ENCODE peak calls at places on chromosomes 13 and 19, in seven cellular contexts. B is ovary, Z is SJCRH30, F is iPS DF 6.9, P is uterus, L is PC-3, T is suprapubic skin. J is an unnamed sample.

GRCh38 chr19:30557212-30557611 is 185.0 kb downstream of the ZNF536 start:
- DNase-seq in T (no peak), Z (peak; percentile 31), L (peak; percentile 21), B (no peak), P (no peak), F (no peak), J (no peak)

GRCh38 chr19:3357362-3357730 is 9.0 kb upstream of the NFIC start:
- DNase-seq in F (no peak), B (no peak), L (no peak), T (no peak), Z (no peak), P (no peak), J (no peak)

GRCh38 chr19:38509027-38509426 is 75.5 kb downstream of the RYR1 start:
- DNase-seq in L (no peak), Z (no peak), F (no peak), P (no peak), B (no peak), T (no peak), J (no peak)

GRCh38 chr13:33543631-33544030 is 258.1 kb upstream of the STARD13 start:
- DNase-seq in T (no peak), F (no peak), P (no peak), L (peak; percentile 8), Z (no peak), B (no peak), J (no peak)

GRCh38 chr13:33624253-33624652 is 193.7 kb upstream of the RFC3 start:
- DNase-seq in Z (no peak), B (no peak), T (no peak), L (no peak), F (no peak), P (no peak), J (no peak)

GRCh38 chr13:40181203-40181845 is 485.1 kb downstream of the FOXO1 start:
- DNase-seq in B (no peak), P (no peak), F (no peak), L (peak; percentile 44), Z (no peak), T (no peak), J (no peak)

GRCh38 chr19:17234911-17235617 is 9.0 kb downstream of the OCEL1 start:
- DNase-seq in P (peak; percentile 70), B (no peak), L (peak; percentile 46), T (no peak), Z (no peak), F (no peak), J (no peak)

GRCh38 chr13:109778102-109778542 is 8.3 kb downstream of the IRS2 start:
- DNase-seq in L (peak; percentile 56), F (no peak), T (no peak), P (no peak), Z (no peak), B (no peak), J (peak; percentile 64)

GRCh38 chr13:50731400-50731799 is 112.1 kb downstream of the DLEU7 start:
- DNase-seq in P (no peak), B (no peak), Z (no peak), L (no peak), F (no peak), T (no peak), J (peak; percentile 93)

GRCh38 chr19:35110974-35111373 is 4.6 kb upstream of the FXYD3 start:
- DNase-seq in L (no peak), B (no peak), F (no peak), Z (no peak), P (no peak), T (no peak), J (no peak)
- H3K27me3 ChIP-seq in L (no peaks in the 10 kb centered on the region), B (no peaks in the 10 kb centered on the region), F (no peaks in the 10 kb centered on the region), Z (no peaks in the 10 kb centered on the region), P (no peaks in the 10 kb centered on the region), T (no peaks in the 10 kb centered on the region), J (no peaks in the 10 kb centered on the region)

DNA sequence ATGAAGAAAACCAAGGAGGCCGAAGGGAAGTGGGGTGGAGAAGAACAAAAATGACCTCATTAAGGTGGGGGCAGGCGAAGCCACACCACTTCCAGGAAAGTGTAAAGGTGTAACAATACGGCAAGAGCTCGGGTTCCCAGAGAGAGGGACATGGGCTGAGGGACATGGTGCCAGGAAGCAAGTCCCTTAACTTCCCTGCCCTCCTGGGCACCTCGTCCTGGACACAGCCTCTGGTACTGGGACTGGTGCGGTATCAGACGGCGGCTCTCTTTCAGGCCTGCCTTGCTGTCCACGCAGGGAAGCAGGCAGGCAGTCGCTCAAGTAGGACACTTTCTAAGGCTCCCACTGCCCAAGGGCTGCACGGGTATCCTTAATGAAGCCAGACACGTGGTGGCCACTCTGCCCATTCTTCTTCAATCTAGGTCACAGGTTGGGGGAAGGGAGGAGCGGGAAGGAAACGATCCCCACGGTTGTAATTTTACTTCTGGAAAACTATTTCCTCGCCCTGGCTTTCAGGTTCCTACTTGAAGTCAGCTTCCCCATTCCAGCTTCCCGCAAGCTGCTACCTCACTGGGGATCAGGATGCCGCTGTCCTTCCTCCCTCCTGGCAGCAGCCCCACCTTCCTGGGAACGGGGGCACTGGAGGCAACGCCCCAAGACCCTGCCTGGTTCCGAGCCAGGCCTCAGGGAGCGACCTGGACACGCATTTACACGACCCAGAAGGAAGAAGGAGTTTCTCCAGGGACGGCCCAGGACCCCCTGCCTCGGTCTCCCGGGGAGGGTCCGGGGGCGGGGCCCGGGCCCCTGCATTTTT is 1.2 kb downstream of the AP3D1 start:
- DNase-seq in F (no peak), B (no peak), Z (no peak), L (peak; percentile 11), T (no peak), P (no peak), J (no peak)
- H3K27ac ChIP-seq in F (no peak overlapping the region), B (no peak overlapping the region), Z (peak overlapping the region; percentile 64), L (peak overlapping the region; percentile 56), T (peak overlapping the region; percentile 91), P (peak overlapping the region; percentile 70), J (peak overlapping the region; percentile 91)

GRCh38 chr13:74145249-74145970 is 11.2 kb upstream of the KLF12 start:
- DNase-seq in Z (no peak), B (no peak), P (no peak), F (no peak), T (no peak), L (no peak), J (no peak)
- H3K4me1 ChIP-seq in Z (no peaks in the 10 kb centered on the region), B (peaks cover 1% of the 10 kb centered on the region), P (no peaks in the 10 kb centered on the region), F (no peaks in the 10 kb centered on the region), T (no peaks in the 10 kb centered on the region), L (no peaks in the 10 kb centered on the region), J (no peaks in the 10 kb centered on the region)

DNA sequence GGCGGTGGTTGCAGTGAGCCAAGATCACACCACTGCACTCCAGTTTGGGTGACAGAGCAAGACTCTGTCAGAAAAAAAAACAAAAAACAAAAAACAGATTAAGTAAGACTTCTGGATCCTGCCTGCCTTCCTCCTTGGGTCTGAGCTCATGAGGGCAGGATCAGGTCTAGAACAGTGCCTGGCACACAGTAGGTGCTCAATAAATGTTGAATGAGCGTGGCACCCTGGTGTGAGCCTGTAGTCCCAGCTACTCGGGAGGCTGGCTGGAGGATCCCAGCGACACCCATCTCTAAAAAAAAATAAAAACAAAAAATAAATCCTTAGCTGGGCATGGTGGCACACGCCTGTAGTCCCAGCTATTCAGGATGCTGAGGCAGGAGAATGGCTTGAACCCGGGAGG is 2.8 kb upstream of the CDC37 start:
- DNase-seq in L (no peak), Z (no peak), B (no peak), F (no peak), P (no peak), T (no peak), J (no peak)
- H3K27me3 ChIP-seq in L (no peaks in the 10 kb centered on the region), Z (peaks cover 7% of the 10 kb centered on the region), B (no peaks in the 10 kb centered on the region), F (peaks cover 1% of the 10 kb centered on the region), P (peaks cover 4% of the 10 kb centered on the region), T (peaks cover 50% of the 10 kb centered on the region), J (peaks cover 30% of the 10 kb centered on the region)

GRCh38 chr19:42250666-42251531 is 4.0 kb downstream of the ERF start:
- DNase-seq in F (no peak), Z (no peak), T (no peak), L (no peak), P (peak; percentile 49), B (peak; percentile 66), J (no peak)

GRCh38 chr19:42250249-42250665 is 4.7 kb downstream of the ERF start:
- DNase-seq in F (no peak), B (peak; percentile 49), P (no peak), Z (no peak), L (no peak), T (no peak), J (no peak)

GRCh38 chr19:42249149-42249750 is 5.7 kb downstream of the ERF start:
- DNase-seq in P (no peak), B (peak; percentile 39), Z (no peak), L (no peak), T (no peak), F (no peak), J (no peak)

GRCh38 chr19:42248270-42249148 is 6.1 kb upstream of the GSK3A start:
- DNase-seq in L (no peak), Z (no peak), B (peak; percentile 50), F (no peak), P (no peak), T (no peak), J (no peak)

GRCh38 chr19:42249769-42250168 is 5.2 kb downstream of the ERF start:
- DNase-seq in F (no peak), T (no peak), B (no peak), L (no peak), P (no peak), Z (no peak), J (no peak)
- H3K27ac ChIP-seq in F (no peak overlapping the region), T (peak overlapping the region; percentile 97), B (no peak overlapping the region), L (no peak overlapping the region), P (peak overlapping the region; percentile 99), Z (no peak overlapping the region), J (no peak overlapping the region)

DNA sequence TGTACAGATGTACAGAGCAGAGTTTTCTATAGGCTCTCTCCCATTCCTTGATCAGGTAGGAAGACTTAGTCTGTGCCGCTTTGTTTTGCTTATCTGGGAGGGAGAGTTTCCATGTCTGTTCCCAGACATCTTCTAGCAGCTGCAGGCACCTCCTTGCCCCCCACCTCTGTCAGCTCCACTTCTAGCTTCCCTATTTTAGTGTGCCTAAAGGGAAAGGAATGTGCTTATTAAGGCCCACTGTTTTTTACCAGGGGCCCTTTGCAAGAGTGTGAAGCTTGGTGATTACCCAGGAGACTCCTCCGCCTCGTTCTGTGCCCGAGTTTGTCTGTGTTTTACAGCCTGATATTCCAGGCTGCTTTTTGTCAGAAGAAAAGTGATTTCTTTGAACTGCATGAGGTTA is 1984.4 kb downstream of the OLFM4 start:
- DNase-seq in T (no peak), P (no peak), F (no peak), B (no peak), Z (peak; percentile 87), L (no peak), J (no peak)
- H3K4me1 ChIP-seq in T (no peaks in the 10 kb centered on the region), P (no peaks in the 10 kb centered on the region), F (no peaks in the 10 kb centered on the region), B (no peaks in the 10 kb centered on the region), Z (peaks cover 15% of the 10 kb centered on the region), L (no peaks in the 10 kb centered on the region), J (no peaks in the 10 kb centered on the region)

GRCh38 chr19:42176649-42176989 is 40.9 kb downstream of the DEDD2 start:
- DNase-seq in B (no peak), T (no peak), Z (no peak), F (no peak), P (no peak), L (no peak), J (no peak)
- H3K27me3 ChIP-seq in B (no peaks in the 10 kb centered on the region), T (peaks cover 74% of the 10 kb centered on the region), Z (peaks cover 40% of the 10 kb centered on the region), F (peaks cover 36% of the 10 kb centered on the region), P (no peaks in the 10 kb centered on the region), L (peaks cover 38% of the 10 kb centered on the region), J (peaks cover 69% of the 10 kb centered on the region)

J was measured in foreskin keratinocyte.